ENCODE peak calls at places on chromosomes 11 and 22, in ten cellular contexts. R is cardiac fibroblast, A is spleen, F is fibroblast of pulmonary artery, V is adrenal gland, L is NB4, K is lung, Z is ovary, T is fibroblast of villous mesenchyme, W is choroid plexus epithelial cell. J is an unnamed sample.

GRCh38 chr22:25008666-25009065 is 56.1 kb downstream of the KIAA1671 start:
- DNase-seq in A (no peak), R (no peak), K (no peak), V (no peak), F (no peak), T (no peak), W (no peak), Z (no peak), L (no peak), J (no peak)

GRCh38 chr11:68150029-68150428 is 28.8 kb upstream of the CHKA start:
- DNase-seq in Z (no peak), V (no peak), L (peak), K (peak), F (peak), R (peak), W (peak), A (no peak), T (peak), J (no peak)

GRCh38 chr11:32817843-32818183 is 11.9 kb upstream of the PRRG4 start:
- DNase-seq in R (no peak), T (no peak), V (no peak), W (no peak), K (no peak), A (no peak), F (no peak), Z (no peak), L (no peak), J (no peak)

GRCh38 chr11:36016263-36016662 is 72.4 kb downstream of the LDLRAD3 start:
- DNase-seq in Z (no peak), V (no peak), A (no peak), R (peak), K (no peak), L (no peak), W (no peak), T (no peak), F (peak), J (no peak)

GRCh38 chr11:73980001-73980960 is 2.4 kb downstream of the UCP2 start:
- DNase-seq in Z (no peak), T (no peak), V (no peak), R (no peak), K (peak), W (peak), A (peak), L (peak), F (no peak), J (no peak)

GRCh38 chr11:60363542-60364525 is 14.5 kb upstream of the MS4A7 start:
- DNase-seq in R (peak), L (peak), A (no peak), W (peak), V (peak), K (peak), T (peak), Z (no peak), F (peak), J (peak)

GRCh38 chr11:2521081-2521480 is 76.3 kb downstream of the KCNQ1 start:
- DNase-seq in L (no peak), V (no peak), Z (peak), K (no peak), T (no peak), A (peak), W (no peak), R (no peak), F (no peak), J (no peak)

GRCh38 chr11:123448798-123449197 is 18.7 kb downstream of the GRAMD1B start:
- DNase-seq in T (no peak), L (no peak), V (no peak), K (no peak), R (no peak), F (no peak), A (no peak), W (no peak), Z (no peak), J (no peak)

GRCh38 chr22:20992456-20993303 is 9.2 kb downstream of the THAP7 start:
- DNase-seq in T (no peak), Z (no peak), F (no peak), R (no peak), A (no peak), V (no peak), L (no peak), W (no peak), K (no peak), J (no peak)

GRCh38 chr11:63998558-63999348 is 12.5 kb downstream of the OTUB1 start:
- DNase-seq in F (no peak), W (no peak), L (no peak), R (no peak), K (no peak), T (no peak), Z (no peak), A (peak), V (no peak), J (no peak)

GRCh38 chr11:85682330-85683305 is 3.4 kb downstream of the CCDC89 start:
- DNase-seq in V (peak), W (peak), R (peak), L (no peak), F (peak), A (peak), K (peak), T (peak), Z (peak), J (no peak)

GRCh38 chr22:48240165-48240934 is 1477.9 kb downstream of the TBC1D22A start:
- DNase-seq in W (no peak), R (no peak), A (peak), F (no peak), V (no peak), L (no peak), K (no peak), Z (no peak), T (no peak), J (no peak)

GRCh38 chr11:13012037-13012693 is 3.0 kb downstream of the RASSF10 start:
- DNase-seq in W (no peak), K (no peak), R (no peak), Z (no peak), F (no peak), L (no peak), A (no peak), V (no peak), T (no peak), J (no peak)

GRCh38 chr11:13013054-13013488 is 4.0 kb downstream of the RASSF10 start:
- DNase-seq in L (no peak), F (no peak), W (no peak), A (no peak), K (no peak), R (no peak), Z (no peak), V (no peak), T (no peak), J (no peak)

GRCh38 chr11:13015753-13016152 is 6.6 kb downstream of the RASSF10 start:
- DNase-seq in R (no peak), A (no peak), T (no peak), V (no peak), L (no peak), Z (no peak), K (no peak), W (no peak), F (no peak), J (no peak)

GRCh38 chr11:13019313-13019712 is 10.2 kb downstream of the RASSF10 start:
- DNase-seq in K (no peak), V (no peak), R (no peak), A (no peak), T (no peak), F (no peak), L (no peak), W (no peak), Z (no peak), J (no peak)

GRCh38 chr11:13016415-13016814 is 7.3 kb downstream of the RASSF10 start:
- DNase-seq in F (no peak), Z (no peak), W (no peak), A (no peak), V (no peak), L (peak), R (no peak), T (no peak), K (no peak), J (no peak)
- TF ChIP-seq CTCF in F (no peak), Z (no peak), W (no peak), A (no peak), V (no peak), L (no peak), R (no peak), T (no peak), K (no peak), J (no peak)

GRCh38 chr11:65224939-65225283 is 36.9 kb upstream of the POLA2 start:
- DNase-seq in A (no peak), L (peak), F (peak), K (peak), V (no peak), R (peak), T (peak), W (peak), Z (no peak), J (no peak)

GRCh38 chr11:65223031-65223430 is 38.7 kb upstream of the POLA2 start:
- DNase-seq in F (no peak), K (no peak), V (no peak), R (no peak), A (no peak), L (no peak), Z (no peak), T (no peak), W (no peak), J (no peak)

GRCh38 chr11:65226103-65226442 is 35.7 kb upstream of the POLA2 start:
- DNase-seq in R (no peak), K (no peak), Z (no peak), L (no peak), A (no peak), T (no peak), F (no peak), V (no peak), W (no peak), J (no peak)

GRCh38 chr11:65227879-65228278 is 33.9 kb upstream of the POLA2 start:
- DNase-seq in W (no peak), L (no peak), T (no peak), A (no peak), K (no peak), Z (no peak), R (no peak), V (no peak), F (no peak), J (no peak)

DNA sequence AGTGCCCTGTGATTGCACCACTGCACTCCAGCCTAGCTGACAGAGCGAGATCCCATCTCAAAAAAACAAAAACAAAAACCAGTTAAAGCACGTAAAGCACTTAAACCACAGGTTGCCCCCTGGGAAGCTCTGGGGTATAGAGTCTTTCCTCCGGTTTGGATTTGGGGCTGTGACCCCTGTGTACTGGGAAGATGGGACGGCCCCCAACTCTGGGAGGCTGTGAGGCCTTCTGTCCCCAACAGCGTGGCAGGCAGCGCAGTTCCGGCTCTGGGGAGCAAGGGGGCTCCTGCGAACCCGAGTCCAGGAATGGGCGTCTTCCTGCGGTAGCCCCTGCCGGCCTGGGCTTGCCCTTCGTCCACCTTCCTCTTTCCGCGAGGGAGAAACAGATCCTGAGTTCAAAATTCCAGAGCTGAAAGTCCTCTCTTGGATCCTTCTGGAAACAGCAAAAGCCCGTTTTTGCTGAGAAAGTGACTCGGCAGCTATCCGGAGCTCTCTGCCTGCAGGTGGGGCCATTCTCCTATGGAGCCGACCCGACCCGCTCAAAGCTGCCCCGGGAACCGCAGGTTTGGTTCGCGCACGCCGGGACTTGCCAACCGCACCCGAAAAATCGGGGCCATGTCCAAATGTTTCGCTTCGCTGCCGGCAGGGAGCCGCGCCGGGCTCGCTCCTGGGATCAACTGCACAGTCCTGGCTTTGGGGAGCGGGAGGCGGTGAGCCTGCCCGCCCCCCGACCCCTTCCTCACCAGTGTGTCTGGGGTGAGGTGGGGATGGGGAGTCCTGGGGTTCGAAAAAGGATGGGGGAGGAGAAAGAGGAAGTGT is 36.3 kb upstream of the POLA2 start:
- DNase-seq in T (peak), W (peak), F (peak), Z (peak), K (no peak), A (peak), L (peak), V (peak), R (peak), J (no peak)
- H3K4me3 ChIP-seq in T (peak), W (peak), F (peak), Z (peak), K (peak), A (peak), L (peak), V (peak), R (peak), J (peak)

GRCh38 chr22:17107547-17107810 is 13.7 kb downstream of the TMEM121B start:
- DNase-seq in Z (no peak), K (no peak), W (no peak), F (no peak), R (no peak), T (no peak), A (peak), L (no peak), V (no peak), J (no peak)

GRCh38 chr22:17104336-17104935 is 16.7 kb downstream of the TMEM121B start:
- DNase-seq in K (no peak), T (no peak), R (no peak), W (no peak), A (peak), V (no peak), L (no peak), F (no peak), Z (no peak), J (no peak)

GRCh38 chr22:17105143-17106129 is 15.7 kb downstream of the TMEM121B start:
- DNase-seq in W (no peak), L (peak), A (no peak), K (no peak), F (no peak), T (no peak), R (no peak), Z (no peak), V (no peak), J (no peak)

GRCh38 chr22:17106785-17107546 is 14.2 kb downstream of the TMEM121B start:
- DNase-seq in T (no peak), A (peak), Z (no peak), K (no peak), W (no peak), L (peak), R (no peak), V (no peak), F (no peak), J (no peak)

DNA sequence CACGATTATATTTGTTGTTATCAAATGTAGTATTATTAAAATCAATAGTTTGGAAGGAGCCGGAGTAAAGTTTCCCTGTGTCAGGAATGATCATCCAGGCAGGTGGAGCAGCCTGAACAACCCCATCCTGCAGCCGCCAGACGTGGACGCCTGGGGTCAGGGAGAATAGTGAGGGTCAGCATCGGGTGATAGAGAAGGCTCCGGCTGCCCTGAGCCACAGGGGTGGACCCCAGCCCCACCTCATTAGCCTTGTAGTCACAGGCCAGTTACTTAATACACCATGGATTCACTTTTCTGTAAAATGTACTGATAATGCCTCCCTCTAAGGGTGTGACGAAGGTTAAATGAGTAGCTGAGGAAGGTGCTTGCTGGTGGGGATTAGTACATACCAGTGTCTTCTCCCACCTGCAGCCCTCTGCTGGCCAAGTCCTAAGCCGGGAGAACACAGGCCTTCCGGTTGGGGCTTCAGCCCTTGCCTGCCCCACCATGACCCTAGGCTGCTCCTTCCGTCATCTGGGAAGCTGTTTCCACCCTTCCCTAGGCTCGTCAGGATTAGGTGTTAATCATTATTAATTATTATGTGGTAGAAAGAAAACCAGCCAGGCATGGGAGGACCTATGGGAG is 14.9 kb downstream of the TMEM121B start:
- DNase-seq in T (no peak), K (no peak), W (no peak), V (no peak), F (no peak), Z (no peak), L (peak), R (no peak), A (peak), J (no peak)
- TF ChIP-seq CTCF in T (no peak), K (no peak), W (peak), V (no peak), F (no peak), Z (no peak), L (peak), R (no peak), A (no peak), J (no peak)

DNA sequence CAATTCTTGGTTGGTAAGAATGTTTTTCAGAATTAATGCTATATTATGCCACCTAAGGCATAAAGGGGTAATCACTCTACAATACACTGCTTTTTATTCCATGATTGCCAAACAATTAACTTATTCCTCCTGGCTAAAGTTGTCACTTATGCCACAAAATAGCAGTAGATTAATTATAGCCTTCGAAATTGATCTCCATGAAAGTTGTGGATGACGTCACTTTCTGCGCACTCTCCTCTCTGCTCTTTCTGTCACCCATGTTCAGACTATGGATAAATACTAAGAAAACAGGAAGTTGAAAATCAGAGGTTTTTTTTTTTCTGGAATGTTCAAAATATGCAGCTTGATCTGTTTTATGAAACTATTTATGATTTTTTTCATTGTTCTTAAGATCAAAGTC is 790.1 kb upstream of the CNTN5 start:
- DNase-seq in R (no peak), A (no peak), F (no peak), Z (no peak), V (no peak), K (no peak), T (no peak), W (no peak), L (no peak), J (no peak)
- H3K4me3 ChIP-seq in R (no peak), A (no peak), F (no peak), Z (no peak), V (no peak), K (no peak), T (no peak), W (no peak), L (no peak), J (no peak)

GRCh38 chr11:126861796-126862195 is 138.8 kb downstream of the KIRREL3 start:
- DNase-seq in K (no peak), A (no peak), R (no peak), W (no peak), F (no peak), L (no peak), V (no peak), Z (no peak), T (no peak), J (no peak)
- TF ChIP-seq CTCF in K (no peak), A (no peak), R (no peak), W (no peak), F (no peak), L (no peak), V (no peak), Z (no peak), T (no peak), J (no peak)

GRCh38 chr11:621838-622237 is 2.9 kb downstream of the CDHR5 start:
- DNase-seq in K (no peak), T (no peak), V (no peak), W (no peak), A (peak), Z (no peak), F (no peak), R (no peak), L (no peak), J (no peak)
- H3K4me3 ChIP-seq in K (no peak), T (no peak), V (no peak), W (no peak), A (no peak), Z (no peak), F (no peak), R (no peak), L (no peak), J (no peak)

GRCh38 chr11:100914415-100914814 is 215.2 kb downstream of the PGR start:
- DNase-seq in W (no peak), R (no peak), Z (no peak), T (no peak), A (no peak), L (no peak), F (no peak), K (no peak), V (no peak), J (no peak)
- TF ChIP-seq CTCF in W (no peak), R (no peak), Z (no peak), T (no peak), A (no peak), L (no peak), F (no peak), K (no peak), V (no peak), J (no peak)

J was measured in HFF-Myc.